ENCODE peak calls at places on chromosomes 1 and 21, in four cellular contexts. D is IMR-90, F is HL-60, K is heart right ventricle. V is an unnamed sample.

GRCh38 chr1:113153116-113153803 is 80.3 kb downstream of the LRIG2 start:
- DNase-seq in D (no peak), F (no peak), K (no peak), V (no peak)

GRCh38 chr1:93604411-93604810 is 77.2 kb downstream of the BCAR3 start:
- DNase-seq in D (no peak), F (no peak), K (no peak), V (no peak)

GRCh38 chr1:51569284-51570062 is 47.4 kb upstream of the OSBPL9 start:
- DNase-seq in D (peak; percentile 82), F (no peak), K (no peak), V (no peak)

GRCh38 chr1:63901094-63901493 is 127.3 kb downstream of the ROR1 start:
- DNase-seq in D (no peak), F (no peak), K (no peak), V (no peak)

GRCh38 chr1:239058190-239058589 is 328.2 kb upstream of the CHRM3 start:
- DNase-seq in D (no peak), F (no peak), K (no peak), V (no peak)

GRCh38 chr1:151963288-151963687 is 30.4 kb downstream of the S100A10 start:
- DNase-seq in D (no peak), F (no peak), K (no peak), V (no peak)

GRCh38 chr1:185440877-185441276 is 123.8 kb upstream of the IVNS1ABP start:
- DNase-seq in D (no peak), F (no peak), K (no peak), V (no peak)

GRCh38 chr1:12448746-12449177 is 169.2 kb downstream of the DHRS3 start:
- DNase-seq in D (peak; percentile 44), F (no peak), K (no peak), V (no peak)

GRCh38 chr1:85836736-85837135 is 128.5 kb upstream of the ZNHIT6 start:
- DNase-seq in D (no peak), F (no peak), K (no peak), V (no peak)

GRCh38 chr1:187054862-187055757 is 226.4 kb downstream of the PLA2G4A start:
- DNase-seq in D (no peak), F (no peak), K (no peak), V (no peak)

GRCh38 chr1:197908695-197909336 is 6.4 kb downstream of the C1orf53 start:
- DNase-seq in D (no peak), F (no peak), K (no peak), V (no peak)

GRCh38 chr1:196324345-196324744 is 283.9 kb downstream of the KCNT2 start:
- DNase-seq in D (peak; percentile 46), F (no peak), K (no peak), V (no peak)

GRCh38 chr1:91779603-91780021 is 106.3 kb downstream of the TGFBR3 start:
- DNase-seq in D (no peak), F (no peak), K (no peak), V (no peak)

GRCh38 chr1:21935891-21936365 is 1.2 kb downstream of the HSPG2 start:
- DNase-seq in D (no peak), F (no peak), K (peak; percentile 10), V (no peak)

GRCh38 chr1:212238552-212238951 is 46.7 kb upstream of the PPP2R5A start:
- DNase-seq in D (no peak), F (no peak), K (peak; percentile 18), V (no peak)

GRCh38 chr1:91124290-91124975 is 102.6 kb upstream of the ZNF644 start:
- DNase-seq in D (no peak), F (no peak), K (no peak), V (no peak)

GRCh38 chr1:200893411-200893901 is 1.2 kb upstream of the INAVA start:
- DNase-seq in D (no peak), F (no peak), K (no peak), V (no peak)
- H3K27ac ChIP-seq in D (no peak overlapping the region), F (no peak overlapping the region), K (no peak overlapping the region), V (no peak overlapping the region)

GRCh38 chr1:172931846-172932245 is 118.9 kb downstream of the TNFSF18 start:
- DNase-seq in D (no peak), F (no peak), K (no peak), V (no peak)

GRCh38 chr1:172936088-172936487 is 114.7 kb downstream of the TNFSF18 start:
- DNase-seq in D (no peak), F (no peak), K (no peak), V (no peak)

GRCh38 chr1:172932981-172933380 is 117.8 kb downstream of the TNFSF18 start:
- DNase-seq in D (no peak), F (no peak), K (no peak), V (no peak)

GRCh38 chr1:172935062-172935592 is 115.6 kb downstream of the TNFSF18 start:
- DNase-seq in D (peak; percentile 56), F (no peak), K (no peak), V (no peak)

GRCh38 chr1:172934417-172934762 is 116.4 kb downstream of the TNFSF18 start:
- DNase-seq in D (no peak), F (no peak), K (no peak), V (no peak)
- H3K27ac ChIP-seq in D (peak overlapping the region; percentile 53), F (peak overlapping the region; percentile 13), K (peak overlapping the region; percentile 60), V (no peak overlapping the region)

DNA sequence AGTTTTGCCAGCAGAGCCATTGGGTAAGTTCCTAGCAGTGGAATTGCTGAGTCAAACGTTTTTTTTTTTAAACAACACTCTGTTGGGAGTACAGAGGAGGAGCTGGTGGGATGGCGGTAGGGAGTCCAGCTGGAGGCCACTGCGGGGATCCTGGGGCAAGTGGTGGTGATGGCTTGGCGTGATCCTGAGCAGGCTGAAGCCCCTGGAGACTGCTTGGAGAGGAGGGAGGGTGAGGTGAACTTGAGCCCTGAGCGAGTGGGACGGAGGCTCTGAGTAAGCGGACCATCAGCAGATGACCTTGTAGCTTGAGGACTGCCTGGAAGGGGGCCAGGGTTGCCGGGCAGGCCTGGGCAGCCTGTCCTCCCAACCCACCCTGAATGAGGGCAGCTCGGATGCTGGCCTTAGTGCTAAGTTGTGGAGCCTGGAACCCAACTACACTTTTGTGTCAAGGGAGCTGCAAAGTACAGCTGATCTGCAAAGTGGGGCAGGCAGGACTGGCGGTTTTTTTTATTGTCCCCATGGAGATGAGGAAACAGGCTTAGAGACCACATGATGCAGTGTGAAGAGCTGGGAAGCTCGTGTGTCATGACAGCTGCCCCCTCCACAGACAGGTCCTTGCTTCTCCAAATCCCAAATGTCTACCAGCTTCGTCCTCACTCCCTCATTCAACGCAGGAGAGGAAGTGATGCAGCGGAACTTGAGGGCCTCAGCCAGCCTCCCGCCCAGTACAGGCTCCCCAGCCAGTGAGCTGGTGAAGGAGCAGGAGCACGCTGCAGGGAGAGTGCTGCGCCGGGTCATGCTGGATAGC is 20.2 kb downstream of the MRPL37 start:
- DNase-seq in D (peak; percentile 45), F (peak; percentile 55), K (peak; percentile 68), V (no peak)
- H3K27ac ChIP-seq in D (no peak overlapping the region), F (peak overlapping the region; percentile 60), K (peak overlapping the region; percentile 71), V (no peak overlapping the region)

GRCh38 chr1:25744140-25744581 is 55.8 kb upstream of the SELENON start:
- DNase-seq in D (peak; percentile 53), F (no peak), K (peak; percentile 78), V (no peak)
- H3K27ac ChIP-seq in D (peak overlapping the region; percentile 4), F (no peak overlapping the region), K (peak overlapping the region; percentile 90), V (no peak overlapping the region)

DNA sequence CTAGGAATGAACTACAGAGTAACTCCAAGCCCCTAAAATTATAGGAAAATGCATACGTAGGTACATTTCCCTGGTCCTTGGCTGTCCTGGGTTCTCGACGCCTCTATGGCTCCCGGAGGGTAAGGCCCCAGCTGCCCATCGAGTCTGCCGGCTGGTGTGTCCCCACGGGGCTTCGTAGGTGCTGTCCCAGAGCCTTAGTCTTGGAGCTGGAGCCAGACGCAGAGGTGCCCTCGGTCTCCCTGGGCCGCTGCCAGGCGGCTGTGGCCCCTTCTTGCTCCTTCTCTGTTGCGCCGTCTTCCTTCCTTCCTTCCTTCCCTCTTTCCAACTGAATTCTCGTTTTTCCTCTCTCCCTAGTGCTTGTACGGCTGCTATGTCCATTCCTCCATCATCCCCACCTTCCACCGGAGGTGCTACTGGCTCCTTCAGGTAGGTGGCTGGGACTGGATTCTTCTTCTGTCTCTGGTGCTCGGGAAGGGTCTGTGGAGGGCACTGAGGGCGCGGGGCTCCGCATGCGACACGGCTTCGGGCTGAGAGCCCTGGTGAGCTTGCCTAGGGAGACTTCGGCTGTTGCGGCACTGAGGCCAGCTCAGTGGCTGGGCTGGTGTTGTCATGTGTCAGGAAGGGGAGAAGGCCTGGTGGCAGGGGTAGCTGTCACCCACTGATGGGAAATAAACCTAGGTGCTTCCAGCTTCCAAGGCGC is 303.5 kb upstream of the VAMP3 start:
- DNase-seq in D (no peak), F (no peak), K (no peak), V (no peak)
- H3K27ac ChIP-seq in D (no peak overlapping the region), F (no peak overlapping the region), K (no peak overlapping the region), V (no peak overlapping the region)

GRCh38 chr21:28138272-28138671 is 854.4 kb downstream of the LTN1 start:
- DNase-seq in D (peak; percentile 25), F (no peak), K (no peak), V (no peak)
- H3K27ac ChIP-seq in D (no peak overlapping the region), F (no peak overlapping the region), K (no peak overlapping the region), V (no peak overlapping the region)

GRCh38 chr1:65263286-65263685 is 46.1 kb upstream of the DNAJC6 start:
- DNase-seq in D (no peak), F (no peak), K (no peak), V (no peak)

GRCh38 chr1:65256860-65257719 is 52.3 kb upstream of the DNAJC6 start:
- DNase-seq in D (no peak), F (no peak), K (no peak), V (no peak)

GRCh38 chr1:65260851-65261473 is 48.4 kb upstream of the DNAJC6 start:
- DNase-seq in D (peak; percentile 67), F (no peak), K (no peak), V (no peak)

GRCh38 chr1:65255088-65256050 is 54.0 kb upstream of the DNAJC6 start:
- DNase-seq in D (no peak), F (no peak), K (no peak), V (no peak)

GRCh38 chr1:65259816-65260215 is 49.5 kb upstream of the DNAJC6 start:
- DNase-seq in D (no peak), F (no peak), K (no peak), V (no peak)
- H3K27ac ChIP-seq in D (no peak overlapping the region), F (no peak overlapping the region), K (no peak overlapping the region), V (no peak overlapping the region)